ENCODE peak calls at places on chromosomes 3 and 15, in eight cellular contexts. B is adrenal gland; H is activated T-cell treated with anti-CD3 and anti-CD28 coated beads for 1 hour; F is activated CD4-positive, alpha-beta T cell treated with anti-CD3 and anti-CD28 coated beads, Interleukin-2, amount 50 U/mL, for 1 hour; D is MM.1S; T is kidney glomerular epithelial cell; Z is T-helper 1 cell; K is ELR. N is an unnamed sample.

GRCh38 chr3:43791246-43791645 is 100.5 kb downstream of the ABHD5 start:
- DNase-seq in B (no peak), H (no peak), F (no peak), D (no peak), T (no peak), Z (no peak), K (no peak), N (no peak)

GRCh38 chr3:153210116-153210515 is 48.1 kb downstream of the RAP2B start:
- DNase-seq in B (no peak), H (peak), F (peak), D (no peak), T (no peak), Z (peak), K (peak), N (peak)

GRCh38 chr3:55622116-55622515 is 135.0 kb upstream of the WNT5A start:
- DNase-seq in B (no peak), H (no peak), F (no peak), D (no peak), T (no peak), Z (no peak), K (peak), N (no peak)

GRCh38 chr3:13411186-13411860 is 8.8 kb downstream of the NUP210 start:
- DNase-seq in B (no peak), H (no peak), F (no peak), D (no peak), T (no peak), Z (no peak), K (no peak), N (no peak)

GRCh38 chr3:190697901-190698300 is 164.6 kb downstream of the GMNC start:
- DNase-seq in B (no peak), H (no peak), F (no peak), D (no peak), T (peak), Z (no peak), K (peak), N (no peak)

GRCh38 chr3:87109431-87109830 is 117.7 kb upstream of the CHMP2B start:
- DNase-seq in B (no peak), H (no peak), F (no peak), D (no peak), T (no peak), Z (no peak), K (no peak), N (no peak)

GRCh38 chr15:89907289-89907688 is 5.5 kb downstream of the ARPIN start:
- DNase-seq in B (no peak), H (no peak), F (no peak), D (no peak), T (no peak), Z (no peak), K (peak), N (no peak)

GRCh38 chr3:15326673-15327072 is 5.7 kb downstream of the SH3BP5 start:
- DNase-seq in B (no peak), H (no peak), F (no peak), D (no peak), T (no peak), Z (no peak), K (no peak), N (no peak)

GRCh38 chr3:46184469-46184868 is 23.6 kb downstream of the CCR1 start:
- DNase-seq in B (no peak), H (no peak), F (no peak), D (no peak), T (peak), Z (no peak), K (peak), N (no peak)

GRCh38 chr3:126661532-126661931 is 6.6 kb upstream of the TXNRD3 start:
- DNase-seq in B (no peak), H (no peak), F (no peak), D (no peak), T (no peak), Z (no peak), K (no peak), N (no peak)

GRCh38 chr3:32940726-32941125 is 10.7 kb upstream of the CCR4 start:
- DNase-seq in B (no peak), H (no peak), F (no peak), D (no peak), T (no peak), Z (no peak), K (no peak), N (no peak)

GRCh38 chr15:78209646-78210348 is 24.6 kb downstream of the ACSBG1 start:
- DNase-seq in B (no peak), H (no peak), F (no peak), D (no peak), T (no peak), Z (no peak), K (no peak), N (no peak)

GRCh38 chr3:51343918-51344687 is 41.0 kb upstream of the MANF start:
- DNase-seq in B (no peak), H (no peak), F (no peak), D (no peak), T (no peak), Z (no peak), K (peak), N (no peak)

GRCh38 chr3:55984631-55985030 is 483.6 kb downstream of the ERC2 start:
- DNase-seq in B (no peak), H (no peak), F (no peak), D (no peak), T (no peak), Z (no peak), K (peak), N (no peak)

GRCh38 chr3:188348445-188349244 is 194.7 kb downstream of the LPP start:
- DNase-seq in B (peak), H (no peak), F (no peak), D (no peak), T (peak), Z (no peak), K (peak), N (no peak)

GRCh38 chr3:42764115-42764514 is 8.9 kb downstream of the CCDC13 start:
- DNase-seq in B (no peak), H (no peak), F (no peak), D (no peak), T (no peak), Z (no peak), K (no peak), N (no peak)

GRCh38 chr15:64842099-64842940 is 605 bp downstream of the PLEKHO2 start:
- DNase-seq in B (peak), H (no peak), F (no peak), D (peak), T (peak), Z (no peak), K (peak), N (no peak)